ENCODE peak calls at places on chromosome 5, in eight cellular contexts. M, H, S, F, C, G, B and R are unnamed samples.

GRCh38 chr5:16178745-16179372 is 732 bp downstream of the MARCHF11 start:
- DNase-seq in M (peak), H (peak), S (peak), F (peak), C (peak), G (peak), B (peak), R (peak)

GRCh38 chr5:74866653-74867162 is 521 bp upstream of the FAM169A start:
- DNase-seq in M (no peak), H (peak), S (no peak), F (no peak), C (no peak), G (peak), B (peak), R (peak)

GRCh38 chr5:132771559-132771998 is 5.5 kb downstream of the SEPTIN8 start:
- DNase-seq in M (peak), H (no peak), S (no peak), F (no peak), C (peak), G (peak), B (no peak), R (no peak)

GRCh38 chr5:102715405-102715804 is 39.7 kb upstream of the PAM start:
- DNase-seq in M (peak), H (no peak), S (peak), F (peak), C (peak), G (no peak), B (no peak), R (no peak)

GRCh38 chr5:1914471-1914870 is 31.7 kb upstream of the IRX4 start:
- DNase-seq in M (no peak), H (no peak), S (no peak), F (no peak), C (no peak), G (no peak), B (no peak), R (no peak)

GRCh38 chr5:139692605-139693340 is 44.6 kb downstream of the CXXC5 start:
- DNase-seq in M (no peak), H (no peak), S (no peak), F (no peak), C (no peak), G (peak), B (no peak), R (no peak)

GRCh38 chr5:134174841-134175839 is 1.6 kb downstream of the SKP1 start:
- DNase-seq in M (peak), H (no peak), S (peak), F (peak), C (no peak), G (no peak), B (no peak), R (no peak)

GRCh38 chr5:39395521-39395920 is 29.3 kb downstream of the DAB2 start:
- DNase-seq in M (no peak), H (no peak), S (no peak), F (peak), C (no peak), G (no peak), B (no peak), R (no peak)

GRCh38 chr5:131482556-131483088 is 152.4 kb downstream of the RAPGEF6 start:
- DNase-seq in M (no peak), H (no peak), S (no peak), F (no peak), C (no peak), G (no peak), B (no peak), R (no peak)

DNA sequence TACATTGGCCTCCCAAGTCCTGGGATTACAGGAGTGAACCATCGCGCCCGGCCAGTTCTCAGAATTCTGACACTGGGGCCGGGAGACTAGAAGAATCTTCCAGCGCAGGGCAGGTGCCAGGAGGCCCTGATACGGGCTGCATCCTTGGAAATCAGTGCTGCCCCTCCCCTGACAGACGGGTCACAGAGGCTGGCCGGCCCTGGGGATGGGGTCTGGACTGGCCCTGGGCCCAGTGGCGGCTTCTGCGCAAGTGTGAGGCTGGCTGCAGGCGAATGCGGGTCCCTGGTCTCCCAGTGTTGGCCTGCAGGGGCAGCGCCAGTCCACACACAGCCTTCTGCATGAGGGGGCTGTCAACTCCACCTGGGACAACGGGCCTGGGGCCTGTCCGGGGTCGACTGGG is 831 bp upstream of the TBC1D9B start:
- DNase-seq in M (no peak), H (no peak), S (no peak), F (no peak), C (no peak), G (peak), B (no peak), R (no peak)
- TF ChIP-seq CTCF in M (peak), H (no peak), S (peak), F (peak), C (peak), G (peak), B (no peak), R (no peak)

GRCh38 chr5:111469905-111470304 is 42.4 kb downstream of the STARD4 start:
- DNase-seq in M (no peak), H (no peak), S (no peak), F (no peak), C (no peak), G (no peak), B (no peak), R (no peak)
- TF ChIP-seq CTCF in M (peak), H (no peak), S (no peak), F (no peak), C (peak), G (no peak), B (no peak), R (no peak)

DNA sequence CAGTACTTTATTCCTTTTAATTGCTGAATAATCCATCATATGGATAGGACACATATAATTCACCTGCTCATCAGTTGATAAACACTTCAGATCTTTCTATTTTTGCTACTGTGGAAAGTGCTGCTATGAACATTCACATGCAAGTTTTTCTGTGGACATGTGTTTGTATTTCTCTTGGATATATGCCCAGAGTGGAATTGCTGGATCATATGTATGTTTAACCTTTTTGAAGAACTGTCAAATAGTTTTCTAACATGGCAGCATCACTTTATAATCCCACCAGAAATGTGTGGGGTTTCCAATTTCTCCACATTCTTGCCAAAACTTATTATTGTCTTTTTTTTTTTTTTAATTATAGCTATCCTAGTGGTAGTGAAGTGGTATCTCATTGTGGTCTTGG is 15.1 kb downstream of the CARTPT start:
- DNase-seq in M (no peak), H (no peak), S (no peak), F (no peak), C (no peak), G (no peak), B (no peak), R (no peak)
- TF ChIP-seq CTCF in M (no peak), H (no peak), S (no peak), F (no peak), C (no peak), G (no peak), B (no peak), R (no peak)

DNA sequence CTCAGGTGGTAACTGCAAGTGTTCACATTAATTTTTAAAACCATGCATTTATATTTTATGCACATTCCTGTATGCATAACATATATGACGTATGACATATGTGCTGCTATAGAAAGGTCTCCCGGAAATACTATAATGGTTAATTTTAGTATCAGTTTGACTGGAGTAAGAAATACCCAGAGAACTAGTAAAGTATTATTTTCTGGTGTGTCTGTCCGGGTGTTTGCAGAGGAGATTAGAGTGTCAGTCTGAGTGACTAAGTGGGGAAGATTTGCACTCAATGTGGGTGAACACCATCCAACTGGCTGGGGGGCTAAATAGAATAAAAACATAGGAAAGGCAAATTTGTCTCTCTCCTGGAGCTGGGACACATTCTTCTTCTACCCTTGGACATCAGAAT is 26.9 kb downstream of the UIMC1 start:
- DNase-seq in M (no peak), H (no peak), S (no peak), F (no peak), C (no peak), G (no peak), B (peak), R (no peak)
- TF ChIP-seq CTCF in M (no peak), H (no peak), S (no peak), F (no peak), C (no peak), G (no peak), B (no peak), R (no peak)

GRCh38 chr5:77945874-77946273 is 169.7 kb upstream of the TBCA start:
- DNase-seq in M (no peak), H (no peak), S (no peak), F (no peak), C (no peak), G (peak), B (no peak), R (no peak)

GRCh38 chr5:77947051-77947428 is 170.9 kb upstream of the TBCA start:
- DNase-seq in M (no peak), H (no peak), S (no peak), F (no peak), C (no peak), G (no peak), B (no peak), R (no peak)

GRCh38 chr5:77944757-77945340 is 168.7 kb upstream of the TBCA start:
- DNase-seq in M (no peak), H (no peak), S (no peak), F (no peak), C (no peak), G (no peak), B (no peak), R (no peak)

GRCh38 chr5:77948476-77948875 is 172.3 kb upstream of the TBCA start:
- DNase-seq in M (no peak), H (no peak), S (no peak), F (no peak), C (no peak), G (no peak), B (no peak), R (no peak)

GRCh38 chr5:77946381-77947050 is 170.4 kb upstream of the TBCA start:
- DNase-seq in M (no peak), H (no peak), S (no peak), F (no peak), C (no peak), G (no peak), B (no peak), R (no peak)
- TF ChIP-seq CTCF in M (no peak), H (no peak), S (no peak), F (no peak), C (no peak), G (no peak), B (no peak), R (no peak)

GRCh38 chr5:147690595-147690994 is 91.9 kb downstream of the JAKMIP2 start:
- DNase-seq in M (no peak), H (no peak), S (no peak), F (peak), C (no peak), G (no peak), B (no peak), R (no peak)
- TF ChIP-seq CTCF in M (peak), H (no peak), S (peak), F (peak), C (no peak), G (no peak), B (no peak), R (no peak)